ENCODE peak calls at places on chromosomes 13 and 19, in five cellular contexts. One of them, this sample, is unnamed.

GRCh38 chr13:65472336-65472735 is 1757.8 kb downstream of the PCDH9 start:
- DNase-seq in SHP77 treated with DMSO at 0.1 percent for 48 hours: no peak
- DNase-seq in iPS-NIHi11: no peak
- DNase-seq in breast epithelium: no peak
- DNase-seq in IMR-90: no peak
- DNase-seq in this sample: no peak

GRCh38 chr13:98225036-98225940 is 48.2 kb upstream of the RNF113B start:
- DNase-seq in SHP77 treated with DMSO at 0.1 percent for 48 hours: no peak
- DNase-seq in iPS-NIHi11: no peak
- DNase-seq in breast epithelium: no peak
- DNase-seq in IMR-90: no peak
- DNase-seq in this sample: no peak

GRCh38 chr19:46745521-46746280 is at the start of gene FKRP:
- DNase-seq in SHP77 treated with DMSO at 0.1 percent for 48 hours: no peak
- DNase-seq in iPS-NIHi11: peak
- DNase-seq in breast epithelium: no peak
- DNase-seq in IMR-90: no peak
- DNase-seq in this sample: no peak

GRCh38 chr19:56625708-56626107 is 17.3 kb upstream of the SMIM17 start:
- DNase-seq in SHP77 treated with DMSO at 0.1 percent for 48 hours: no peak
- DNase-seq in iPS-NIHi11: no peak
- DNase-seq in breast epithelium: no peak
- DNase-seq in IMR-90: no peak
- DNase-seq in this sample: no peak

GRCh38 chr13:19864339-19865309 is 1.2 kb upstream of the ZMYM5 start:
- DNase-seq in SHP77 treated with DMSO at 0.1 percent for 48 hours: peak
- DNase-seq in iPS-NIHi11: peak
- DNase-seq in breast epithelium: peak
- DNase-seq in IMR-90: peak
- DNase-seq in this sample: peak

GRCh38 chr13:66896933-66897332 is 333.2 kb downstream of the PCDH9 start:
- DNase-seq in SHP77 treated with DMSO at 0.1 percent for 48 hours: no peak
- DNase-seq in iPS-NIHi11: no peak
- DNase-seq in breast epithelium: no peak
- DNase-seq in IMR-90: peak
- DNase-seq in this sample: no peak

GRCh38 chr19:1136201-1136600 is 32.4 kb downstream of the GPX4 start:
- DNase-seq in SHP77 treated with DMSO at 0.1 percent for 48 hours: no peak
- DNase-seq in iPS-NIHi11: no peak
- DNase-seq in breast epithelium: peak
- DNase-seq in IMR-90: no peak
- DNase-seq in this sample: no peak

GRCh38 chr13:59823495-59823894 is 340.2 kb downstream of the DIAPH3 start:
- DNase-seq in SHP77 treated with DMSO at 0.1 percent for 48 hours: no peak
- DNase-seq in iPS-NIHi11: no peak
- DNase-seq in breast epithelium: no peak
- DNase-seq in IMR-90: peak
- DNase-seq in this sample: no peak

GRCh38 chr13:46140044-46140443 is 35.2 kb upstream of the CPB2 start:
- DNase-seq in SHP77 treated with DMSO at 0.1 percent for 48 hours: no peak
- DNase-seq in iPS-NIHi11: no peak
- DNase-seq in breast epithelium: no peak
- DNase-seq in IMR-90: no peak
- DNase-seq in this sample: no peak

GRCh38 chr13:112768795-112769411 is 79.1 kb downstream of the ATP11A start:
- DNase-seq in SHP77 treated with DMSO at 0.1 percent for 48 hours: no peak
- DNase-seq in iPS-NIHi11: no peak
- DNase-seq in breast epithelium: no peak
- DNase-seq in IMR-90: no peak
- DNase-seq in this sample: peak

GRCh38 chr19:47483800-47484690 is at the start of gene KPTN:
- DNase-seq in SHP77 treated with DMSO at 0.1 percent for 48 hours: peak
- DNase-seq in iPS-NIHi11: peak
- DNase-seq in breast epithelium: peak
- DNase-seq in IMR-90: peak
- DNase-seq in this sample: peak

GRCh38 chr13:48675247-48675646 is 21.5 kb downstream of the CYSLTR2 start:
- DNase-seq in SHP77 treated with DMSO at 0.1 percent for 48 hours: no peak
- DNase-seq in iPS-NIHi11: no peak
- DNase-seq in breast epithelium: no peak
- DNase-seq in IMR-90: no peak
- DNase-seq in this sample: no peak

GRCh38 chr19:10961763-10962536 is 1.1 kb downstream of the SMARCA4 start:
- DNase-seq in SHP77 treated with DMSO at 0.1 percent for 48 hours: no peak
- DNase-seq in iPS-NIHi11: no peak
- DNase-seq in breast epithelium: no peak
- DNase-seq in IMR-90: peak
- DNase-seq in this sample: no peak

GRCh38 chr19:33207903-33208302 is 13.8 kb downstream of the LRP3 start:
- DNase-seq in SHP77 treated with DMSO at 0.1 percent for 48 hours: no peak
- DNase-seq in iPS-NIHi11: no peak
- DNase-seq in breast epithelium: no peak
- DNase-seq in IMR-90: no peak
- DNase-seq in this sample: no peak

GRCh38 chr19:39341122-39341719 is 1.0 kb upstream of the SAMD4B start:
- DNase-seq in SHP77 treated with DMSO at 0.1 percent for 48 hours: no peak
- DNase-seq in iPS-NIHi11: peak
- DNase-seq in breast epithelium: peak
- DNase-seq in IMR-90: no peak
- DNase-seq in this sample: no peak

GRCh38 chr13:40388617-40389016 is 277.8 kb downstream of the FOXO1 start:
- DNase-seq in SHP77 treated with DMSO at 0.1 percent for 48 hours: no peak
- DNase-seq in iPS-NIHi11: no peak
- DNase-seq in breast epithelium: peak
- DNase-seq in IMR-90: peak
- DNase-seq in this sample: peak

GRCh38 chr13:101455863-101456262 is 3.4 kb downstream of the ITGBL1 start:
- DNase-seq in SHP77 treated with DMSO at 0.1 percent for 48 hours: no peak
- DNase-seq in iPS-NIHi11: no peak
- DNase-seq in breast epithelium: no peak
- DNase-seq in IMR-90: peak
- DNase-seq in this sample: no peak

GRCh38 chr13:59691501-59692066 is 472.1 kb downstream of the DIAPH3 start:
- DNase-seq in SHP77 treated with DMSO at 0.1 percent for 48 hours: no peak
- DNase-seq in iPS-NIHi11: no peak
- DNase-seq in breast epithelium: no peak
- DNase-seq in IMR-90: peak
- DNase-seq in this sample: no peak

GRCh38 chr19:43591904-43592772 is 3.8 kb downstream of the IRGQ start:
- DNase-seq in SHP77 treated with DMSO at 0.1 percent for 48 hours: no peak
- DNase-seq in iPS-NIHi11: no peak
- DNase-seq in breast epithelium: no peak
- DNase-seq in IMR-90: no peak
- DNase-seq in this sample: no peak

GRCh38 chr19:45476349-45476717 is 8.5 kb downstream of the FOSB start:
- DNase-seq in SHP77 treated with DMSO at 0.1 percent for 48 hours: no peak
- DNase-seq in iPS-NIHi11: no peak
- DNase-seq in breast epithelium: no peak
- DNase-seq in IMR-90: peak
- DNase-seq in this sample: no peak

GRCh38 chr19:55384576-55385235 is 614 bp upstream of the TMEM238 start:
- DNase-seq in SHP77 treated with DMSO at 0.1 percent for 48 hours: no peak
- DNase-seq in iPS-NIHi11: no peak
- DNase-seq in breast epithelium: no peak
- DNase-seq in IMR-90: no peak
- DNase-seq in this sample: no peak

This sample was measured in activated gamma-delta T cell treated with Interleukin-2 at 50 U/mL for 16 hours.